ENCODE peak calls at places on chromosomes 4 and X, in four cellular contexts. I is activated effector memory CD4-positive, alpha-beta T cell treated with Interleukin-2 at 50 U/mL for 16 hours; J is breast epithelium; P is AG08396. K is an unnamed sample.
A peak's percentile ranks its signal among the peaks of the same experiment; 100 is the strongest.

GRCh38 chrX:9351112-9351511 is 113.7 kb upstream of the TBL1X start:
- DNase-seq in I (no peak), J (no peak), P (no peak), K (no peak)

GRCh38 chrX:72373136-72373535 is 67.4 kb upstream of the CITED1 start:
- DNase-seq in I (no peak), J (no peak), P (no peak), K (no peak)

GRCh38 chr4:3270141-3270611 is 21.2 kb downstream of the MSANTD1 start:
- DNase-seq in I (no peak), J (no peak), P (no peak), K (no peak)

GRCh38 chrX:50495616-50496015 is 25.0 kb upstream of the DGKK start:
- DNase-seq in I (no peak), J (peak; percentile 16), P (no peak), K (no peak)

GRCh38 chrX:41381685-41382084 is 47.7 kb downstream of the DDX3X start:
- DNase-seq in I (no peak), J (peak; percentile 18), P (peak; percentile 47), K (no peak)

GRCh38 chr4:41256740-41257256 is at the start of gene UCHL1:
- DNase-seq in I (no peak), J (no peak), P (peak; percentile 73), K (no peak)

GRCh38 chr4:156968479-156968984 is 3.1 kb downstream of the PDGFC start:
- DNase-seq in I (no peak), J (peak; percentile 44), P (peak; percentile 62), K (no peak)

GRCh38 chrX:69510137-69510715 is 6.1 kb downstream of the NALF2 start:
- DNase-seq in I (no peak), J (no peak), P (no peak), K (no peak)